ENCODE peak calls at places on chromosomes 1 and 21, in eight cellular contexts. One of them, this sample, is unnamed.

GRCh38 chr1:92277105-92277504 is 21.7 kb downstream of the GLMN start:
- DNase-seq in cardiac fibroblast: peak
- DNase-seq in fibroblast of the conjunctiva: no peak
- DNase-seq in amygdala: no peak
- DNase-seq in AG10803: peak
- DNase-seq in germinal center: no peak
- DNase-seq in stimulated activated CD8-positive, alpha-beta memory T cell treated with anti-CD3 and anti-CD28 coated beads, Interleukin-15, amount 100 ng/mL, for 48 hours: no peak
- DNase-seq in anterior cingulate cortex: no peak
- DNase-seq in this sample: no peak

GRCh38 chr1:77832889-77833288 is 53.4 kb downstream of the MIGA1 start:
- DNase-seq in stimulated activated CD8-positive, alpha-beta memory T cell treated with anti-CD3 and anti-CD28 coated beads, Interleukin-15, amount 100 ng/mL, for 48 hours: no peak
- DNase-seq in cardiac fibroblast: peak
- DNase-seq in germinal center: no peak
- DNase-seq in fibroblast of the conjunctiva: peak
- DNase-seq in AG10803: peak
- DNase-seq in amygdala: no peak
- DNase-seq in anterior cingulate cortex: no peak
- DNase-seq in this sample: no peak

GRCh38 chr1:98035587-98035986 is 114.8 kb upstream of the DPYD start:
- DNase-seq in anterior cingulate cortex: no peak
- DNase-seq in cardiac fibroblast: peak
- DNase-seq in germinal center: no peak
- DNase-seq in AG10803: peak
- DNase-seq in amygdala: no peak
- DNase-seq in stimulated activated CD8-positive, alpha-beta memory T cell treated with anti-CD3 and anti-CD28 coated beads, Interleukin-15, amount 100 ng/mL, for 48 hours: no peak
- DNase-seq in fibroblast of the conjunctiva: no peak
- DNase-seq in this sample: peak

GRCh38 chr21:46056450-46056903 is 41.4 kb upstream of the COL6A2 start:
- DNase-seq in fibroblast of the conjunctiva: peak
- DNase-seq in amygdala: no peak
- DNase-seq in germinal center: no peak
- DNase-seq in anterior cingulate cortex: no peak
- DNase-seq in cardiac fibroblast: peak
- DNase-seq in AG10803: peak
- DNase-seq in stimulated activated CD8-positive, alpha-beta memory T cell treated with anti-CD3 and anti-CD28 coated beads, Interleukin-15, amount 100 ng/mL, for 48 hours: peak
- DNase-seq in this sample: no peak

GRCh38 chr21:18245493-18245967 is 897 bp downstream of the CHODL start:
- DNase-seq in fibroblast of the conjunctiva: no peak
- DNase-seq in AG10803: no peak
- DNase-seq in amygdala: no peak
- DNase-seq in cardiac fibroblast: no peak
- DNase-seq in germinal center: no peak
- DNase-seq in anterior cingulate cortex: no peak
- DNase-seq in stimulated activated CD8-positive, alpha-beta memory T cell treated with anti-CD3 and anti-CD28 coated beads, Interleukin-15, amount 100 ng/mL, for 48 hours: no peak
- DNase-seq in this sample: no peak

GRCh38 chr1:66438062-66438970 is 95.6 kb upstream of the SGIP1 start:
- DNase-seq in anterior cingulate cortex: no peak
- DNase-seq in stimulated activated CD8-positive, alpha-beta memory T cell treated with anti-CD3 and anti-CD28 coated beads, Interleukin-15, amount 100 ng/mL, for 48 hours: no peak
- DNase-seq in cardiac fibroblast: no peak
- DNase-seq in fibroblast of the conjunctiva: no peak
- DNase-seq in AG10803: no peak
- DNase-seq in germinal center: no peak
- DNase-seq in amygdala: no peak
- DNase-seq in this sample: no peak

GRCh38 chr1:214793708-214794107 is 190.7 kb downstream of the CENPF start:
- DNase-seq in amygdala: no peak
- DNase-seq in cardiac fibroblast: no peak
- DNase-seq in germinal center: no peak
- DNase-seq in AG10803: no peak
- DNase-seq in anterior cingulate cortex: no peak
- DNase-seq in fibroblast of the conjunctiva: no peak
- DNase-seq in stimulated activated CD8-positive, alpha-beta memory T cell treated with anti-CD3 and anti-CD28 coated beads, Interleukin-15, amount 100 ng/mL, for 48 hours: no peak
- DNase-seq in this sample: no peak

GRCh38 chr1:168187180-168187579 is 8.4 kb downstream of the TIPRL start:
- DNase-seq in stimulated activated CD8-positive, alpha-beta memory T cell treated with anti-CD3 and anti-CD28 coated beads, Interleukin-15, amount 100 ng/mL, for 48 hours: no peak
- DNase-seq in anterior cingulate cortex: no peak
- DNase-seq in cardiac fibroblast: no peak
- DNase-seq in amygdala: no peak
- DNase-seq in fibroblast of the conjunctiva: no peak
- DNase-seq in AG10803: no peak
- DNase-seq in germinal center: no peak
- DNase-seq in this sample: no peak

GRCh38 chr21:37712204-37712934 is 203.9 kb downstream of the KCNJ6 start:
- DNase-seq in fibroblast of the conjunctiva: peak
- DNase-seq in AG10803: peak
- DNase-seq in amygdala: peak
- DNase-seq in stimulated activated CD8-positive, alpha-beta memory T cell treated with anti-CD3 and anti-CD28 coated beads, Interleukin-15, amount 100 ng/mL, for 48 hours: peak
- DNase-seq in anterior cingulate cortex: peak
- DNase-seq in cardiac fibroblast: peak
- DNase-seq in germinal center: peak
- DNase-seq in this sample: peak

GRCh38 chr1:21472861-21473260 is 32.9 kb downstream of the NBPF3 start:
- DNase-seq in AG10803: no peak
- DNase-seq in fibroblast of the conjunctiva: no peak
- DNase-seq in cardiac fibroblast: no peak
- DNase-seq in germinal center: no peak
- DNase-seq in stimulated activated CD8-positive, alpha-beta memory T cell treated with anti-CD3 and anti-CD28 coated beads, Interleukin-15, amount 100 ng/mL, for 48 hours: no peak
- DNase-seq in anterior cingulate cortex: no peak
- DNase-seq in amygdala: no peak
- DNase-seq in this sample: no peak

GRCh38 chr1:193979219-193979618 is 792.8 kb upstream of the B3GALT2 start:
- DNase-seq in germinal center: no peak
- DNase-seq in stimulated activated CD8-positive, alpha-beta memory T cell treated with anti-CD3 and anti-CD28 coated beads, Interleukin-15, amount 100 ng/mL, for 48 hours: no peak
- DNase-seq in AG10803: no peak
- DNase-seq in amygdala: no peak
- DNase-seq in anterior cingulate cortex: no peak
- DNase-seq in cardiac fibroblast: no peak
- DNase-seq in fibroblast of the conjunctiva: no peak
- DNase-seq in this sample: no peak

GRCh38 chr1:10901894-10902805 is 105.7 kb upstream of the CASZ1 start:
- DNase-seq in anterior cingulate cortex: no peak
- DNase-seq in cardiac fibroblast: no peak
- DNase-seq in amygdala: no peak
- DNase-seq in germinal center: no peak
- DNase-seq in stimulated activated CD8-positive, alpha-beta memory T cell treated with anti-CD3 and anti-CD28 coated beads, Interleukin-15, amount 100 ng/mL, for 48 hours: no peak
- DNase-seq in AG10803: no peak
- DNase-seq in fibroblast of the conjunctiva: no peak
- DNase-seq in this sample: no peak

GRCh38 chr1:168180148-168180524 is 1.4 kb downstream of the TIPRL start:
- DNase-seq in germinal center: no peak
- DNase-seq in anterior cingulate cortex: no peak
- DNase-seq in AG10803: no peak
- DNase-seq in cardiac fibroblast: no peak
- DNase-seq in stimulated activated CD8-positive, alpha-beta memory T cell treated with anti-CD3 and anti-CD28 coated beads, Interleukin-15, amount 100 ng/mL, for 48 hours: no peak
- DNase-seq in fibroblast of the conjunctiva: no peak
- DNase-seq in amygdala: no peak
- DNase-seq in this sample: no peak

GRCh38 chr1:199308349-199308846 is 669.6 kb downstream of the PTPRC start:
- DNase-seq in stimulated activated CD8-positive, alpha-beta memory T cell treated with anti-CD3 and anti-CD28 coated beads, Interleukin-15, amount 100 ng/mL, for 48 hours: no peak
- DNase-seq in germinal center: no peak
- DNase-seq in anterior cingulate cortex: no peak
- DNase-seq in cardiac fibroblast: no peak
- DNase-seq in fibroblast of the conjunctiva: no peak
- DNase-seq in AG10803: no peak
- DNase-seq in amygdala: no peak
- DNase-seq in this sample: no peak

GRCh38 chr1:154431586-154432373 is 26.6 kb downstream of the IL6R start:
- DNase-seq in amygdala: no peak
- DNase-seq in stimulated activated CD8-positive, alpha-beta memory T cell treated with anti-CD3 and anti-CD28 coated beads, Interleukin-15, amount 100 ng/mL, for 48 hours: peak
- DNase-seq in cardiac fibroblast: peak
- DNase-seq in germinal center: no peak
- DNase-seq in anterior cingulate cortex: no peak
- DNase-seq in AG10803: peak
- DNase-seq in fibroblast of the conjunctiva: peak
- DNase-seq in this sample: no peak

GRCh38 chr1:25909062-25909461 is 2.8 kb upstream of the STMN1 start:
- DNase-seq in cardiac fibroblast: no peak
- DNase-seq in anterior cingulate cortex: peak
- DNase-seq in stimulated activated CD8-positive, alpha-beta memory T cell treated with anti-CD3 and anti-CD28 coated beads, Interleukin-15, amount 100 ng/mL, for 48 hours: no peak
- DNase-seq in amygdala: peak
- DNase-seq in fibroblast of the conjunctiva: no peak
- DNase-seq in germinal center: no peak
- DNase-seq in AG10803: no peak
- DNase-seq in this sample: no peak

GRCh38 chr21:31387560-31388186 is 43.6 kb upstream of the TIAM1 start:
- DNase-seq in germinal center: no peak
- DNase-seq in amygdala: no peak
- DNase-seq in AG10803: no peak
- DNase-seq in stimulated activated CD8-positive, alpha-beta memory T cell treated with anti-CD3 and anti-CD28 coated beads, Interleukin-15, amount 100 ng/mL, for 48 hours: no peak
- DNase-seq in anterior cingulate cortex: no peak
- DNase-seq in cardiac fibroblast: no peak
- DNase-seq in fibroblast of the conjunctiva: no peak
- DNase-seq in this sample: no peak

GRCh38 chr1:61082336-61083013 is at the start of gene NFIA:
- DNase-seq in anterior cingulate cortex: peak
- DNase-seq in AG10803: peak
- DNase-seq in stimulated activated CD8-positive, alpha-beta memory T cell treated with anti-CD3 and anti-CD28 coated beads, Interleukin-15, amount 100 ng/mL, for 48 hours: no peak
- DNase-seq in amygdala: peak
- DNase-seq in cardiac fibroblast: peak
- DNase-seq in germinal center: peak
- DNase-seq in fibroblast of the conjunctiva: peak
- DNase-seq in this sample: peak

GRCh38 chr21:42496839-42497202 is 797 bp upstream of the RSPH1 start:
- DNase-seq in AG10803: no peak
- DNase-seq in fibroblast of the conjunctiva: no peak
- DNase-seq in germinal center: no peak
- DNase-seq in anterior cingulate cortex: no peak
- DNase-seq in amygdala: no peak
- DNase-seq in cardiac fibroblast: no peak
- DNase-seq in stimulated activated CD8-positive, alpha-beta memory T cell treated with anti-CD3 and anti-CD28 coated beads, Interleukin-15, amount 100 ng/mL, for 48 hours: no peak
- DNase-seq in this sample: no peak

GRCh38 chr21:36015096-36015495 is 45.2 kb downstream of the SETD4 start:
- DNase-seq in amygdala: no peak
- DNase-seq in germinal center: no peak
- DNase-seq in stimulated activated CD8-positive, alpha-beta memory T cell treated with anti-CD3 and anti-CD28 coated beads, Interleukin-15, amount 100 ng/mL, for 48 hours: no peak
- DNase-seq in AG10803: peak
- DNase-seq in cardiac fibroblast: no peak
- DNase-seq in anterior cingulate cortex: no peak
- DNase-seq in fibroblast of the conjunctiva: no peak
- DNase-seq in this sample: no peak

GRCh38 chr1:24779689-24780464 is 34.6 kb downstream of the CLIC4 start:
- DNase-seq in amygdala: no peak
- DNase-seq in germinal center: no peak
- DNase-seq in anterior cingulate cortex: no peak
- DNase-seq in cardiac fibroblast: no peak
- DNase-seq in fibroblast of the conjunctiva: no peak
- DNase-seq in stimulated activated CD8-positive, alpha-beta memory T cell treated with anti-CD3 and anti-CD28 coated beads, Interleukin-15, amount 100 ng/mL, for 48 hours: no peak
- DNase-seq in AG10803: no peak
- DNase-seq in this sample: no peak

GRCh38 chr1:167489581-167490340 is 28.6 kb downstream of the CD247 start:
- DNase-seq in amygdala: no peak
- DNase-seq in cardiac fibroblast: no peak
- DNase-seq in germinal center: no peak
- DNase-seq in AG10803: no peak
- DNase-seq in stimulated activated CD8-positive, alpha-beta memory T cell treated with anti-CD3 and anti-CD28 coated beads, Interleukin-15, amount 100 ng/mL, for 48 hours: no peak
- DNase-seq in anterior cingulate cortex: no peak
- DNase-seq in fibroblast of the conjunctiva: no peak
- DNase-seq in this sample: no peak

GRCh38 chr1:82225407-82226197 is 424.9 kb downstream of the ADGRL2 start:
- DNase-seq in stimulated activated CD8-positive, alpha-beta memory T cell treated with anti-CD3 and anti-CD28 coated beads, Interleukin-15, amount 100 ng/mL, for 48 hours: no peak
- DNase-seq in amygdala: no peak
- DNase-seq in cardiac fibroblast: peak
- DNase-seq in anterior cingulate cortex: no peak
- DNase-seq in fibroblast of the conjunctiva: peak
- DNase-seq in germinal center: no peak
- DNase-seq in AG10803: peak
- DNase-seq in this sample: no peak

GRCh38 chr21:42234464-42235241 is 15.7 kb downstream of the ABCG1 start:
- DNase-seq in anterior cingulate cortex: peak
- DNase-seq in amygdala: peak
- DNase-seq in cardiac fibroblast: peak
- DNase-seq in fibroblast of the conjunctiva: no peak
- DNase-seq in AG10803: no peak
- DNase-seq in stimulated activated CD8-positive, alpha-beta memory T cell treated with anti-CD3 and anti-CD28 coated beads, Interleukin-15, amount 100 ng/mL, for 48 hours: peak
- DNase-seq in germinal center: peak
- DNase-seq in this sample: peak

GRCh38 chr1:24266398-24266941 is 52.7 kb upstream of the GRHL3 start:
- DNase-seq in stimulated activated CD8-positive, alpha-beta memory T cell treated with anti-CD3 and anti-CD28 coated beads, Interleukin-15, amount 100 ng/mL, for 48 hours: no peak
- DNase-seq in anterior cingulate cortex: no peak
- DNase-seq in germinal center: no peak
- DNase-seq in fibroblast of the conjunctiva: peak
- DNase-seq in amygdala: no peak
- DNase-seq in cardiac fibroblast: peak
- DNase-seq in AG10803: peak
- DNase-seq in this sample: no peak

GRCh38 chr1:51875836-51876235 is 2.7 kb downstream of the NRDC start:
- DNase-seq in fibroblast of the conjunctiva: no peak
- DNase-seq in stimulated activated CD8-positive, alpha-beta memory T cell treated with anti-CD3 and anti-CD28 coated beads, Interleukin-15, amount 100 ng/mL, for 48 hours: no peak
- DNase-seq in germinal center: no peak
- DNase-seq in AG10803: no peak
- DNase-seq in cardiac fibroblast: no peak
- DNase-seq in anterior cingulate cortex: no peak
- DNase-seq in amygdala: no peak
- DNase-seq in this sample: no peak

GRCh38 chr1:109396971-109397370 is 747 bp downstream of the SORT1 start:
- DNase-seq in AG10803: no peak
- DNase-seq in cardiac fibroblast: no peak
- DNase-seq in germinal center: no peak
- DNase-seq in amygdala: no peak
- DNase-seq in fibroblast of the conjunctiva: no peak
- DNase-seq in stimulated activated CD8-positive, alpha-beta memory T cell treated with anti-CD3 and anti-CD28 coated beads, Interleukin-15, amount 100 ng/mL, for 48 hours: no peak
- DNase-seq in anterior cingulate cortex: no peak
- DNase-seq in this sample: no peak

GRCh38 chr1:53316742-53317650 is 10.9 kb downstream of the LRP8 start:
- DNase-seq in cardiac fibroblast: peak
- DNase-seq in AG10803: no peak
- DNase-seq in amygdala: no peak
- DNase-seq in anterior cingulate cortex: no peak
- DNase-seq in germinal center: no peak
- DNase-seq in stimulated activated CD8-positive, alpha-beta memory T cell treated with anti-CD3 and anti-CD28 coated beads, Interleukin-15, amount 100 ng/mL, for 48 hours: no peak
- DNase-seq in fibroblast of the conjunctiva: no peak
- DNase-seq in this sample: peak

GRCh38 chr1:244239261-244239770 is 188.2 kb downstream of the ZBTB18 start:
- DNase-seq in amygdala: no peak
- DNase-seq in AG10803: peak
- DNase-seq in cardiac fibroblast: no peak
- DNase-seq in fibroblast of the conjunctiva: no peak
- DNase-seq in stimulated activated CD8-positive, alpha-beta memory T cell treated with anti-CD3 and anti-CD28 coated beads, Interleukin-15, amount 100 ng/mL, for 48 hours: no peak
- DNase-seq in anterior cingulate cortex: no peak
- DNase-seq in germinal center: no peak
- DNase-seq in this sample: no peak

GRCh38 chr1:150536836-150537731 is 12.1 kb upstream of the ADAMTSL4 start:
- DNase-seq in stimulated activated CD8-positive, alpha-beta memory T cell treated with anti-CD3 and anti-CD28 coated beads, Interleukin-15, amount 100 ng/mL, for 48 hours: no peak
- DNase-seq in anterior cingulate cortex: no peak
- DNase-seq in cardiac fibroblast: no peak
- DNase-seq in germinal center: no peak
- DNase-seq in AG10803: peak
- DNase-seq in amygdala: no peak
- DNase-seq in fibroblast of the conjunctiva: no peak
- DNase-seq in this sample: no peak

GRCh38 chr1:176949033-176949662 is 215.4 kb downstream of the ASTN1 start:
- DNase-seq in cardiac fibroblast: peak
- DNase-seq in AG10803: peak
- DNase-seq in amygdala: no peak
- DNase-seq in fibroblast of the conjunctiva: peak
- DNase-seq in germinal center: peak
- DNase-seq in stimulated activated CD8-positive, alpha-beta memory T cell treated with anti-CD3 and anti-CD28 coated beads, Interleukin-15, amount 100 ng/mL, for 48 hours: no peak
- DNase-seq in anterior cingulate cortex: no peak
- DNase-seq in this sample: no peak

GRCh38 chr1:116417678-116418077 is 44.6 kb downstream of the ATP1A1 start:
- DNase-seq in stimulated activated CD8-positive, alpha-beta memory T cell treated with anti-CD3 and anti-CD28 coated beads, Interleukin-15, amount 100 ng/mL, for 48 hours: no peak
- DNase-seq in germinal center: no peak
- DNase-seq in cardiac fibroblast: no peak
- DNase-seq in amygdala: no peak
- DNase-seq in AG10803: no peak
- DNase-seq in fibroblast of the conjunctiva: no peak
- DNase-seq in anterior cingulate cortex: no peak
- DNase-seq in this sample: no peak

GRCh38 chr1:160125761-160126160 is 10.2 kb downstream of the ATP1A2 start:
- DNase-seq in amygdala: no peak
- DNase-seq in AG10803: no peak
- DNase-seq in germinal center: no peak
- DNase-seq in anterior cingulate cortex: no peak
- DNase-seq in fibroblast of the conjunctiva: no peak
- DNase-seq in cardiac fibroblast: peak
- DNase-seq in stimulated activated CD8-positive, alpha-beta memory T cell treated with anti-CD3 and anti-CD28 coated beads, Interleukin-15, amount 100 ng/mL, for 48 hours: no peak
- DNase-seq in this sample: no peak

GRCh38 chr1:118158918-118159317 is 26.1 kb downstream of the SPAG17 start:
- DNase-seq in stimulated activated CD8-positive, alpha-beta memory T cell treated with anti-CD3 and anti-CD28 coated beads, Interleukin-15, amount 100 ng/mL, for 48 hours: no peak
- DNase-seq in AG10803: peak
- DNase-seq in amygdala: no peak
- DNase-seq in germinal center: no peak
- DNase-seq in cardiac fibroblast: peak
- DNase-seq in fibroblast of the conjunctiva: peak
- DNase-seq in anterior cingulate cortex: no peak
- DNase-seq in this sample: no peak